ENCODE peak calls at places on chromosomes 6 and 20, in seven cellular contexts. D, L, K, J, O, Z and B are unnamed samples.

GRCh38 chr6:96022225-96022624 is 6.5 kb downstream of the FUT9 start:
- DNase-seq in D (no peak), L (no peak), K (no peak), J (no peak), O (no peak), Z (no peak), B (no peak)

GRCh38 chr6:169848946-169849345 is 97.5 kb downstream of the ERMARD start:
- DNase-seq in D (no peak), L (no peak), K (no peak), J (no peak), O (no peak), Z (no peak), B (no peak)

GRCh38 chr6:43705996-43706395 is 18.4 kb upstream of the MRPS18A start:
- DNase-seq in D (no peak), L (no peak), K (no peak), J (no peak), O (no peak), Z (no peak), B (no peak)

GRCh38 chr20:48783533-48784272 is 44.1 kb downstream of the PREX1 start:
- DNase-seq in D (no peak), L (no peak), K (no peak), J (no peak), O (no peak), Z (no peak), B (peak; percentile 80)

GRCh38 chr6:45586216-45587171 is 208.8 kb upstream of the SUPT3H start:
- DNase-seq in D (no peak), L (no peak), K (no peak), J (peak; percentile 85), O (no peak), Z (no peak), B (peak; percentile 91)

GRCh38 chr6:168126566-168127383 is 47.8 kb upstream of the FRMD1 start:
- DNase-seq in D (no peak), L (no peak), K (no peak), J (no peak), O (no peak), Z (no peak), B (no peak)

GRCh38 chr20:31543966-31544598 is 29.8 kb downstream of the HM13 start:
- DNase-seq in D (no peak), L (no peak), K (no peak), J (peak; percentile 72), O (no peak), Z (peak; percentile 82), B (no peak)

GRCh38 chr6:115717062-115717461 is 343.6 kb downstream of the FRK start:
- DNase-seq in D (no peak), L (no peak), K (no peak), J (no peak), O (no peak), Z (no peak), B (no peak)

GRCh38 chr6:87772597-87773530 is 70.8 kb upstream of the AKIRIN2 start:
- DNase-seq in D (no peak), L (no peak), K (no peak), J (no peak), O (no peak), Z (peak; percentile 39), B (no peak)

GRCh38 chr6:21808045-21808470 is 214.5 kb downstream of the SOX4 start:
- DNase-seq in D (peak; percentile 53), L (peak; percentile 17), K (no peak), J (peak; percentile 40), O (no peak), Z (no peak), B (no peak)

GRCh38 chr6:87333591-87334181 is 4.6 kb upstream of the GJB7 start:
- DNase-seq in D (no peak), L (no peak), K (no peak), J (peak; percentile 6), O (no peak), Z (no peak), B (no peak)

GRCh38 chr6:111722220-111722731 is 116.6 kb upstream of the TRAF3IP2 start:
- DNase-seq in D (no peak), L (no peak), K (no peak), J (peak; percentile 10), O (no peak), Z (no peak), B (no peak)

GRCh38 chr6:83114164-83114563 is 46.7 kb downstream of the DOP1A start:
- DNase-seq in D (no peak), L (no peak), K (no peak), J (peak; percentile 15), O (no peak), Z (no peak), B (no peak)

GRCh38 chr20:17059465-17059864 is 167.4 kb upstream of the PCSK2 start:
- DNase-seq in D (no peak), L (no peak), K (no peak), J (no peak), O (no peak), Z (no peak), B (no peak)

GRCh38 chr20:61119263-61119662 is 132.8 kb upstream of the CDH4 start:
- DNase-seq in D (no peak), L (no peak), K (no peak), J (no peak), O (no peak), Z (no peak), B (no peak)

GRCh38 chr6:36912583-36912982 is 26.8 kb downstream of the C6orf89 start:
- DNase-seq in D (no peak), L (no peak), K (peak; percentile 14), J (peak; percentile 98), O (no peak), Z (peak; percentile 30), B (peak; percentile 85)

GRCh38 chr6:79045966-79046365 is 32.1 kb downstream of the PHIP start:
- DNase-seq in D (no peak), L (no peak), K (no peak), J (no peak), O (no peak), Z (no peak), B (no peak)

GRCh38 chr6:34867484-34867883 is 20.4 kb downstream of the TAF11 start:
- DNase-seq in D (no peak), L (no peak), K (no peak), J (no peak), O (no peak), Z (no peak), B (no peak)

GRCh38 chr6:43778976-43779863 is 9.2 kb downstream of the VEGFA start:
- DNase-seq in D (no peak), L (no peak), K (no peak), J (no peak), O (no peak), Z (no peak), B (no peak)

GRCh38 chr6:14088600-14089168 is 28.9 kb upstream of the CD83 start:
- DNase-seq in D (no peak), L (no peak), K (no peak), J (peak; percentile 17), O (no peak), Z (no peak), B (no peak)

GRCh38 chr6:52393780-52394179 is 26.4 kb upstream of the EFHC1 start:
- DNase-seq in D (no peak), L (no peak), K (no peak), J (no peak), O (no peak), Z (no peak), B (no peak)
- H3K4me1 ChIP-seq in D (no peaks in the 10 kb centered on the region), L (no peaks in the 10 kb centered on the region), K (peaks cover 24% of the 10 kb centered on the region), J (peaks cover 14% of the 10 kb centered on the region), O (no peaks in the 10 kb centered on the region), Z (peaks cover 18% of the 10 kb centered on the region), B (peaks cover 100% of the 10 kb centered on the region)

DNA sequence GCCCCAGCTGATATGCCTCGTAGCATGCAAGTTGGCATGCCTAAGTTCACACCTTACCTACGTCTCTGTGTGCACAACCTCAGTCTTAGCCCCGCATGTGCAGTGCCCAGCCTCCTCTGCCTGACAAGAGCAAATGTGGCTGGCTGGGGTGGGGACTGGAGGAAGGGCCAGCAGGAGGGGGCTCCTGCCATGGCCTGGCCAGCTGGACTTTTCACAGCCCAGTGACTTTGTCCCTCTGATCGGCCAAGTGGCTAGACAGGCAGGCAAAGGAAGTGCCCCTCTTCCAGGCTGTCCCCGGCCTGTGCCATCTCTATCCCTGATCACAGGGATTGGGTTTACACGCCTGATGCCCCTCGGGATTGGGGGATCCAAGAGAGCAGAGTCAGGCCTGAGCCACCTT is 49.5 kb upstream of the SIRPA start:
- DNase-seq in D (no peak), L (no peak), K (no peak), J (no peak), O (no peak), Z (no peak), B (no peak)
- H3K27ac ChIP-seq in D (no peak overlapping the region), L (no peak overlapping the region), K (peak overlapping the region; percentile 72), J (no peak overlapping the region), O (no peak overlapping the region), Z (peak overlapping the region; percentile 89), B (no peak overlapping the region)

DNA sequence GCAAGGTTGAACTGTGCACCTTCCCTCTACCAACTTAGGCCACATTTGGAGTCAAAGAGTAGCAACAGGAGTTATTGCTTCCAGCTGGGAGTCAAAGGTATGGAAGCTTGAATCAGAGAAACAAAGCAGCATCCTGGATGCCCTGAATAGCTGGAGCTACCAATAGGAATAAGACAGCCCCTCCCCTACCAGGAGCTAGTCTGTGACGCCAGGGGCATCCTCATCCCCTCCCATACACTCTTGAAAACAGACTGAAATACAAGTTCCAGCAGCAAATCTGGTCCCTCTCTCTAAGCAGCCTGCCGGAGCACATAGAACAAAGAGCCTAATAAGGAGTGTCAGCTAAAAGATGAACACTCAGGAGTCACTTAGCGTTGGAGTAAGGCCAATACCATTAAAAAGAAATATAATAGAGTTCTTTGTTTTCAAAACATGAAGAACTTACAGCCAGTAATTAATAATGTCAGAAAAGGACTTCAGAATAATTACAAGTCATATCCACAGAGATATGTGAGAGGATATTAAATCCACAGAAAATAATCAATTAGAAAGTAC is 25.6 kb downstream of the FILIP1 start:
- DNase-seq in D (no peak), L (no peak), K (no peak), J (no peak), O (no peak), Z (no peak), B (no peak)
- H3K4me1 ChIP-seq in D (no peaks in the 10 kb centered on the region), L (peaks cover 69% of the 10 kb centered on the region), K (no peaks in the 10 kb centered on the region), J (no peaks in the 10 kb centered on the region), O (no peaks in the 10 kb centered on the region), Z (no peaks in the 10 kb centered on the region), B (no peaks in the 10 kb centered on the region)

GRCh38 chr6:138258197-138258596 is 39.9 kb upstream of the PBOV1 start:
- DNase-seq in D (no peak), L (no peak), K (no peak), J (no peak), O (no peak), Z (no peak), B (no peak)

GRCh38 chr6:138258991-138259390 is 40.7 kb upstream of the PBOV1 start:
- DNase-seq in D (no peak), L (no peak), K (no peak), J (no peak), O (no peak), Z (no peak), B (no peak)

GRCh38 chr6:138257638-138258040 is 39.3 kb upstream of the PBOV1 start:
- DNase-seq in D (no peak), L (no peak), K (no peak), J (no peak), O (no peak), Z (no peak), B (no peak)

GRCh38 chr6:138253731-138254130 is 35.4 kb upstream of the PBOV1 start:
- DNase-seq in D (no peak), L (no peak), K (no peak), J (no peak), O (no peak), Z (no peak), B (no peak)

GRCh38 chr6:138255443-138255842 is 37.2 kb upstream of the PBOV1 start:
- DNase-seq in D (no peak), L (no peak), K (no peak), J (no peak), O (no peak), Z (no peak), B (no peak)
- H3K27ac ChIP-seq in D (no peak overlapping the region), L (no peak overlapping the region), K (no peak overlapping the region), J (no peak overlapping the region), O (no peak overlapping the region), Z (no peak overlapping the region), B (no peak overlapping the region)